ENCODE peak calls at places on chromosomes 11 and 22, in five cellular contexts. S is pancreas; H is left ventricle myocardium inferior; M is fibroblast of lung; N is CD4-positive, alpha-beta T cell. P is an unnamed sample. For H3K27me3 and H3K9me3, the result is how much of the 10 kb centered on the place peaks cover.

GRCh38 chr22:18078329-18079041 is 695 bp downstream of the PEX26 start:
- DNase-seq in M (peak), H (no peak), S (peak), N (peak), P (no peak)

GRCh38 chr22:31102441-31103081 is 4.8 kb downstream of the SELENOM start:
- DNase-seq in M (peak), N (no peak), H (peak), S (peak), P (no peak)

GRCh38 chr11:75654314-75654713 is 14.5 kb downstream of the MAP6 start:
- DNase-seq in S (no peak), H (no peak), N (no peak), M (no peak), P (no peak)

GRCh38 chr11:27705873-27706820 is 5.9 kb upstream of the BDNF start:
- DNase-seq in S (no peak), H (no peak), M (peak), N (no peak), P (no peak)

GRCh38 chr11:23948831-23949230 is 548.0 kb upstream of the LUZP2 start:
- DNase-seq in M (peak), S (no peak), N (no peak), H (no peak), P (no peak)

GRCh38 chr11:130548491-130548833 is 100.0 kb downstream of the ADAMTS15 start:
- DNase-seq in S (no peak), M (no peak), H (no peak), N (no peak), P (no peak)

GRCh38 chr22:49487950-49488349 is 339.7 kb downstream of the BRD1 start:
- DNase-seq in M (no peak), N (no peak), H (no peak), S (no peak), P (no peak)

GRCh38 chr22:20663137-20663828 is 110.6 kb upstream of the SERPIND1 start:
- DNase-seq in M (no peak), S (no peak), H (no peak), N (no peak), P (no peak)

GRCh38 chr11:59669611-59670009 is 773 bp upstream of the PATL1 start:
- DNase-seq in S (no peak), H (peak), N (no peak), M (peak), P (peak)

GRCh38 chr11:59968395-59968783 is 4.6 kb downstream of the OOSP4A start:
- DNase-seq in S (no peak), M (no peak), N (no peak), H (no peak), P (no peak)

GRCh38 chr11:6315811-6316425 is 4.4 kb downstream of the CAVIN3 start:
- DNase-seq in H (peak), M (peak), N (no peak), S (peak), P (peak)

GRCh38 chr22:20589614-20590476 is 82.4 kb downstream of the MED15 start:
- DNase-seq in N (no peak), S (peak), H (no peak), M (no peak), P (peak)

GRCh38 chr22:29674121-29674520 is 45.7 kb upstream of the CABP7 start:
- DNase-seq in H (no peak), S (no peak), N (no peak), M (no peak), P (no peak)

GRCh38 chr22:28799125-28799833 is 1.1 kb downstream of the XBP1 start:
- DNase-seq in H (no peak), N (no peak), M (peak), S (no peak), P (no peak)

GRCh38 chr11:111925953-111926352 is 7.2 kb downstream of the C11orf52 start:
- DNase-seq in M (no peak), S (no peak), H (no peak), N (no peak), P (no peak)

GRCh38 chr11:9574806-9575530 is 1.5 kb downstream of the WEE1 start:
- DNase-seq in N (no peak), M (peak), H (peak), S (peak), P (peak)

GRCh38 chr22:30277547-30278344 is 11.1 kb upstream of the OSM start:
- DNase-seq in M (peak), S (no peak), H (no peak), N (no peak), P (peak)

GRCh38 chr22:36156515-36157419 is 3.8 kb downstream of the APOL3 start:
- DNase-seq in M (peak), S (peak), N (peak), H (peak), P (peak)

GRCh38 chr22:40535189-40535512 is 101.4 kb downstream of the MRTFA start:
- DNase-seq in M (no peak), H (no peak), N (no peak), S (no peak), P (no peak)

GRCh38 chr22:42742940-42743339 is 22.3 kb upstream of the A4GALT start:
- DNase-seq in M (no peak), N (no peak), H (peak), S (no peak), P (no peak)

GRCh38 chr11:71964641-71965040 is 34.1 kb upstream of the IL18BP start:
- DNase-seq in H (no peak), N (no peak), S (no peak), M (no peak), P (no peak)

GRCh38 chr22:24592846-24593809 is at the start of gene LRRC75B:
- DNase-seq in M (peak), S (peak), H (peak), N (no peak), P (peak)

GRCh38 chr22:37068859-37069258 is 17.3 kb downstream of the KCTD17 start:
- DNase-seq in S (no peak), H (no peak), M (no peak), N (no peak), P (peak)

GRCh38 chr11:12156301-12157140 is 46.1 kb downstream of the MICAL2 start:
- DNase-seq in N (no peak), H (no peak), M (no peak), S (no peak), P (no peak)

GRCh38 chr11:12158926-12159325 is 48.5 kb downstream of the MICAL2 start:
- DNase-seq in S (no peak), N (no peak), M (peak), H (no peak), P (no peak)

GRCh38 chr11:12154871-12155668 is 44.7 kb downstream of the MICAL2 start:
- DNase-seq in M (no peak), N (no peak), S (no peak), H (no peak), P (no peak)

GRCh38 chr11:12155696-12156095 is 45.3 kb downstream of the MICAL2 start:
- DNase-seq in M (no peak), S (no peak), N (no peak), H (no peak), P (no peak)

DNA sequence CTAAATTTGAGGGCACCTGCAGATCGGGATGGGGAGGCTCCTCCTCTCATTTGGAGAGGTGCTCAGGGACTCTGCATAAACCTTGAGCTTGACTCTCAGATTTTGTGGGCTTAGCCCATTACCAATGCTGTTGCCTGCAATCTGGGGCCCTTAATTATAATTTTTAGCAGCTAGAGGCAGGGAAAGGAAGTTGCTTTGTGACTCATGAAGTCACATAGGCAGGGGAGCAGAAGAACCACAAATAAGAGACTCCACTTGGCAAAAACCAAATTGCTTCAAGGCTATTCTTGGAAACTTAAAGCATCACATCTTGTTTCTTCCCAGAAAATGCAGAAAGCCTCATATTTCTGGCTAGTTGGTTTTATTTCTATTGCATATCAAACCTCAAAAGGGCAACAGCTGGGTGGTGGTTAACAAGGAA is 46.9 kb downstream of the MICAL2 start:
- DNase-seq in M (peak), N (no peak), H (no peak), S (no peak), P (no peak)
- TF ChIP-seq CTCF in M (no peak), N (no peak), H (no peak), S (no peak), P (no peak)

GRCh38 chr11:118152020-118152551 is 537 bp downstream of the SCN4B start:
- DNase-seq in S (no peak), H (no peak), M (no peak), N (no peak), P (no peak)

GRCh38 chr11:118153516-118153915 is 893 bp upstream of the SCN4B start:
- DNase-seq in S (no peak), N (no peak), H (no peak), M (no peak), P (no peak)

GRCh38 chr11:118155781-118156530 is 3.3 kb upstream of the SCN4B start:
- DNase-seq in N (no peak), S (no peak), M (no peak), H (no peak), P (no peak)

GRCh38 chr11:118152552-118153471 is at the start of gene SCN4B:
- DNase-seq in N (no peak), S (peak), H (peak), M (peak), P (peak)

GRCh38 chr11:118153976-118154375 is 1.4 kb upstream of the SCN4B start:
- DNase-seq in H (no peak), N (no peak), M (no peak), S (no peak), P (no peak)
- H3K27me3 ChIP-seq in H (half or more), N (half or more), M (half or more), S (under half), P (half or more)

GRCh38 chr11:19631657-19632325 is 80.8 kb upstream of the NAV2 start:
- DNase-seq in M (no peak), H (no peak), S (no peak), N (no peak), P (no peak)

GRCh38 chr11:19632435-19632834 is 80.2 kb upstream of the NAV2 start:
- DNase-seq in H (no peak), M (peak), S (no peak), N (no peak), P (no peak)

GRCh38 chr11:19633276-19633675 is 79.4 kb upstream of the NAV2 start:
- DNase-seq in N (no peak), H (peak), M (peak), S (peak), P (peak)

GRCh38 chr11:19639603-19640002 is 73.0 kb upstream of the NAV2 start:
- DNase-seq in N (no peak), S (no peak), M (no peak), H (no peak), P (no peak)

GRCh38 chr11:19635332-19635731 is 77.3 kb upstream of the NAV2 start:
- DNase-seq in M (no peak), H (no peak), N (no peak), S (no peak), P (no peak)
- H3K9me3 ChIP-seq in M (under half), H (under half), N (under half), S (under half), P (under half)

DNA sequence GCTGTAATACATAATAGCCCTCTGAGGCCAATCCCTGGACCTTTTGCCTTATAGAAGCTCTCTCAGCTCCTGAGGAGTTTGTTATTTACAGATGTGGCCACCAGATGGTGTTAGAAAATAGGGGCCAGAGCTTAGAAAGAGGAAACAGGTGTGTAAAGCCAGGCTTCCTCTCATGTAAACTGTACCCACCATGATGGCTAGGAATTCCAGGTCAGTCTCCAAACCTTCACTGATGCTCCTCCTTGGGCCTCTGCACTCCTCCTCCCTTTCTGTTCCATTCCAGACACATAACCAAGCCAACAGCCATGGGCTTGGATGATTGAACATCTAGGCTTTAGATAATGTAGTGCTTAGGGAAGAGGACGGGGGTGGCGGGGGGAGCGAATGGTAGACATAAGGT is 39.7 kb downstream of the USP35 start:
- DNase-seq in N (no peak), H (no peak), M (peak), S (no peak), P (no peak)
- TF ChIP-seq CTCF in N (peak), H (peak), M (peak), S (peak), P (peak)

GRCh38 chr11:44335052-44335894 is 25.3 kb upstream of the ALX4 start:
- DNase-seq in M (no peak), H (no peak), N (no peak), S (no peak), P (no peak)
- H3K27me3 ChIP-seq in M (under half), H (half or more), N (half or more), S (under half), P (under half)

DNA sequence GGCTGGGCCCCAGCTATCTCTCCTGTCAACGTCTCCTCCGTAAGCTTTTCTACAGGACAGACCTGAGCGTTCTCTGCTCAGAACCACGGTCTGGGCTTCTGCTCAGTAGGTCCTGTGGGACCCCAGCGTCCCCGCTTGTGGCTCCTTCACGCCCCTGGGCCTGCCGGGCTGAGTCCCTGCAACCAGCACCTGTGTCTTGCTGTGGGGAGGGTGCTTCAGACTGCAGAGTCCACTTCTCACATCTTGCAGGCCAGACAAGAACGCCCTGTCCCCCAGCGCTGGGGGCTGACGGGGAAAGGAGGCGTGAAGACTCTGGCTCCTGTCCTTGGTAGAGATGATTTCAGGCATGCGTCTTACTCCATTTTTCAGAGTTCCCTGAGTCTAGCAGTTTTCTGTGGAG is 1480.8 kb downstream of the BRD1 start:
- DNase-seq in M (no peak), N (no peak), S (no peak), H (no peak), P (no peak)
- H3K9me3 ChIP-seq in M (under half), N (under half), S (under half), H (under half), P (under half)

GRCh38 chr11:15989685-15990084 is 366.7 kb downstream of the SOX6 start:
- DNase-seq in S (no peak), M (no peak), H (no peak), N (no peak), P (no peak)

GRCh38 chr11:15985863-15986139 is 370.5 kb downstream of the SOX6 start:
- DNase-seq in N (no peak), H (no peak), M (no peak), S (no peak), P (no peak)

GRCh38 chr11:15987044-15987443 is 369.3 kb downstream of the SOX6 start:
- DNase-seq in N (no peak), S (no peak), M (peak), H (no peak), P (no peak)

GRCh38 chr11:15991174-15991655 is 365.1 kb downstream of the SOX6 start:
- DNase-seq in M (no peak), S (no peak), H (no peak), N (no peak), P (no peak)

GRCh38 chr11:15988693-15989231 is 367.6 kb downstream of the SOX6 start:
- DNase-seq in N (no peak), H (no peak), M (no peak), S (no peak), P (no peak)
- TF ChIP-seq CTCF in N (no peak), H (peak), M (no peak), S (no peak), P (peak)

DNA sequence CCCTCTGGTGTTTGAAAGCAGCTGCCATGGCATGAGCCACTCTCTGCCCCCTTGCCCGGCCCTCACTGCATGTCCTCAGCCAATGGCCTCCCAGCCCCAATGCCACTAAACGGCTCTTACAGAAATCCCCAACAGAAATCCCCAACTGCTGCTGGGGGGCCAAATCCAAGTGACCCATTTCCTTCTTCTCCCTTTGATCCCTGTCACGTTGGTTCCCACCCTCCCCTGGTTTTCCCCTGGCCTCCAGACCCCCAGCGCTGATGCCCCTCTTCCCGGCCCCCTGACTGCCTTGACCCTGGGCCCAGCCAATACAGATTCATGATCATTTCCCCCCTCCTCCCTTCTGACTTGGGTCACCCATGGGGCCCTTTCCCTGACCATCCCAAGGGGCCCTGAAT is 30.9 kb downstream of the IGLL1 start:
- DNase-seq in N (peak), H (no peak), M (no peak), S (no peak), P (no peak)
- H3K27me3 ChIP-seq in N (under half), H (under half), M (under half), S (under half), P (under half)

GRCh38 chr11:69617220-69617619 is 23.7 kb upstream of the CCND1 start:
- DNase-seq in M (no peak), N (no peak), S (no peak), H (no peak), P (no peak)

GRCh38 chr11:69624293-69624692 is 16.7 kb upstream of the CCND1 start:
- DNase-seq in H (no peak), S (no peak), N (no peak), M (no peak), P (no peak)

GRCh38 chr11:69617682-69618081 is 23.3 kb upstream of the CCND1 start:
- DNase-seq in M (no peak), H (no peak), N (no peak), S (no peak), P (no peak)

GRCh38 chr11:69618237-69618636 is 22.7 kb upstream of the CCND1 start:
- DNase-seq in S (no peak), N (no peak), M (no peak), H (no peak), P (no peak)

GRCh38 chr11:69620663-69621290 is 20.2 kb upstream of the CCND1 start:
- DNase-seq in M (no peak), N (no peak), H (no peak), S (no peak), P (no peak)
- H3K9me3 ChIP-seq in M (under half), N (under half), H (under half), S (under half), P (under half)

GRCh38 chr22:43955040-43955882 is at the start of gene SAMM50:
- DNase-seq in M (peak), S (peak), H (peak), N (peak), P (peak)
- TF ChIP-seq CTCF in M (no peak), S (no peak), H (no peak), N (no peak), P (no peak)